ENCODE peak calls at places on chromosomes 3 and 15, in six cellular contexts. I is RWPE2, F is tibial artery, Q is psoas muscle, C is BJ, S is epithelial cell of esophagus. M is an unnamed sample.

GRCh38 chr3:59809750-59810444 is 760.1 kb upstream of the CFAP20DC start:
- DNase-seq in I (no peak), F (no peak), Q (no peak), C (no peak), S (peak), M (no peak)

GRCh38 chr3:38843898-38844297 is 27.9 kb upstream of the SCN10A start:
- DNase-seq in I (no peak), F (no peak), Q (no peak), C (no peak), S (peak), M (peak)

GRCh38 chr3:126205717-126206655 is 25.6 kb upstream of the ALDH1L1 start:
- DNase-seq in I (no peak), F (peak), Q (no peak), C (no peak), S (no peak), M (no peak)

GRCh38 chr15:52288986-52289385 is 6.6 kb downstream of the MYO5C start:
- DNase-seq in I (no peak), F (no peak), Q (no peak), C (no peak), S (no peak), M (no peak)

GRCh38 chr3:48428863-48429415 is 947 bp downstream of the PLXNB1 start:
- DNase-seq in I (peak), F (peak), Q (peak), C (no peak), S (no peak), M (peak)

GRCh38 chr3:40324621-40325020 is 15.1 kb downstream of the EIF1B start:
- DNase-seq in I (no peak), F (no peak), Q (no peak), C (no peak), S (no peak), M (no peak)

GRCh38 chr3:51198476-51198875 is 186.6 kb upstream of the MANF start:
- DNase-seq in I (no peak), F (no peak), Q (no peak), C (no peak), S (no peak), M (no peak)

GRCh38 chr3:127836004-127836882 is 13.9 kb upstream of the MGLL start:
- DNase-seq in I (no peak), F (no peak), Q (no peak), C (no peak), S (no peak), M (no peak)

GRCh38 chr3:145767909-145768308 is 393.1 kb downstream of the PLOD2 start:
- DNase-seq in I (no peak), F (no peak), Q (no peak), C (no peak), S (peak), M (no peak)

GRCh38 chr3:114274929-114275328 is 18.9 kb upstream of the TIGIT start:
- DNase-seq in I (no peak), F (no peak), Q (no peak), C (no peak), S (peak), M (no peak)

GRCh38 chr3:195612075-195612800 is 28.5 kb upstream of the APOD start:
- DNase-seq in I (peak), F (peak), Q (peak), C (peak), S (peak), M (no peak)

GRCh38 chr15:98668566-98669308 is 20.4 kb downstream of the IGF1R start:
- DNase-seq in I (no peak), F (no peak), Q (no peak), C (no peak), S (peak), M (no peak)

GRCh38 chr3:72722930-72723726 is 125.1 kb downstream of the SHQ1 start:
- DNase-seq in I (no peak), F (no peak), Q (no peak), C (peak), S (peak), M (peak)

GRCh38 chr15:36791849-36792618 is 212.6 kb downstream of the CDIN1 start:
- DNase-seq in I (no peak), F (no peak), Q (peak), C (no peak), S (no peak), M (no peak)

GRCh38 chr15:40257656-40258450 is 19.0 kb downstream of the PAK6 start:
- DNase-seq in I (no peak), F (no peak), Q (no peak), C (no peak), S (no peak), M (no peak)

GRCh38 chr15:73333001-73333400 is 35.8 kb downstream of the HCN4 start:
- DNase-seq in I (peak), F (no peak), Q (no peak), C (no peak), S (no peak), M (no peak)

GRCh38 chr3:111156506-111156905 is 84.9 kb downstream of the NECTIN3 start:
- DNase-seq in I (no peak), F (no peak), Q (no peak), C (no peak), S (no peak), M (no peak)

GRCh38 chr3:195230244-195230643 is 40.7 kb downstream of the XXYLT1 start:
- DNase-seq in I (no peak), F (no peak), Q (no peak), C (no peak), S (no peak), M (no peak)

GRCh38 chr15:55627730-55628368 is 39.7 kb upstream of the PYGO1 start:
- DNase-seq in I (peak), F (no peak), Q (peak), C (peak), S (peak), M (peak)

GRCh38 chr15:84961114-84961452 is 20.6 kb upstream of the PDE8A start:
- DNase-seq in I (no peak), F (no peak), Q (no peak), C (no peak), S (peak), M (no peak)

GRCh38 chr3:36403661-36404060 is 23.4 kb downstream of the STAC start:
- DNase-seq in I (no peak), F (no peak), Q (no peak), C (no peak), S (peak), M (no peak)

GRCh38 chr3:192481638-192482037 is 245.7 kb downstream of the FGF12 start:
- DNase-seq in I (no peak), F (no peak), Q (no peak), C (no peak), S (peak), M (no peak)

GRCh38 chr3:149371001-149371722 is 6.3 kb downstream of the TM4SF1 start:
- DNase-seq in I (no peak), F (no peak), Q (no peak), C (no peak), S (peak), M (no peak)

GRCh38 chr3:150038830-150039229 is 68.1 kb upstream of the PFN2 start:
- DNase-seq in I (no peak), F (no peak), Q (no peak), C (no peak), S (no peak), M (no peak)

GRCh38 chr3:24829632-24830229 is 335.1 kb upstream of the THRB start:
- DNase-seq in I (no peak), F (no peak), Q (peak), C (no peak), S (peak), M (peak)

GRCh38 chr3:24830230-24831152 is 335.8 kb upstream of the THRB start:
- DNase-seq in I (no peak), F (peak), Q (peak), C (no peak), S (peak), M (peak)

GRCh38 chr3:24832878-24833277 is 338.2 kb upstream of the THRB start:
- DNase-seq in I (no peak), F (no peak), Q (no peak), C (no peak), S (peak), M (no peak)

GRCh38 chr3:24834442-24834841 is 339.8 kb upstream of the THRB start:
- DNase-seq in I (no peak), F (no peak), Q (no peak), C (no peak), S (no peak), M (no peak)

DNA sequence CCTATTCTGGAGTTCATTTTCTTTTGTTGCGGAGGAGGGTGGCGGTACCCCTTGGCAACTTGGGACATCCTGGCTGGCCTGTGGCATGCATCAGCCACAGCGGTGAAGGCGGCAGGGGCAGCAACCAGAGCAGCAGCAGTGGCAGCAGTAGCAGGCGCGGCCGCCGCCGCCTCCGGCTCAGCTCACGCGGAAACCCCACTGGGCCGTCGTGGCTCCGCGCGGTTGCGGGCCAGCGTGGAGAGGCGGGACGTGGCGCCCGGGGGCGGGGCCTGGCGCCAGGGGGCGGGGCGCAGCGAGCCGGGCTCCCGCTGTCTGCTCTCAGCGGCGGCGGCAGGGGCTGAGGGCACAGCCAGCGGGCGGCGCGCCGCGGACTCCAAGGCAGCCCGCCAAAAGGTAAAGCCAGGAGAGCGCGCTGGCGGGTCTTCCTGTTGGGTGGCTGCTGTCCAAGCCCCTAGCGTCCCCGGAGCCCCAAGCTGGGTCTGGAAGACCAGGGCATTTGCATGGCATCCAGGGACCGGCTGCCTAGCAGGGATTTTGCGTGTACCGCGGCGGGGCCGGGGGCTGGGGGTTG is 334.4 kb upstream of the THRB start:
- DNase-seq in I (no peak), F (no peak), Q (peak), C (no peak), S (peak), M (peak)
- TF ChIP-seq CTCF in I (no peak), F (no peak), Q (no peak), C (no peak), S (no peak), M (no peak)

DNA sequence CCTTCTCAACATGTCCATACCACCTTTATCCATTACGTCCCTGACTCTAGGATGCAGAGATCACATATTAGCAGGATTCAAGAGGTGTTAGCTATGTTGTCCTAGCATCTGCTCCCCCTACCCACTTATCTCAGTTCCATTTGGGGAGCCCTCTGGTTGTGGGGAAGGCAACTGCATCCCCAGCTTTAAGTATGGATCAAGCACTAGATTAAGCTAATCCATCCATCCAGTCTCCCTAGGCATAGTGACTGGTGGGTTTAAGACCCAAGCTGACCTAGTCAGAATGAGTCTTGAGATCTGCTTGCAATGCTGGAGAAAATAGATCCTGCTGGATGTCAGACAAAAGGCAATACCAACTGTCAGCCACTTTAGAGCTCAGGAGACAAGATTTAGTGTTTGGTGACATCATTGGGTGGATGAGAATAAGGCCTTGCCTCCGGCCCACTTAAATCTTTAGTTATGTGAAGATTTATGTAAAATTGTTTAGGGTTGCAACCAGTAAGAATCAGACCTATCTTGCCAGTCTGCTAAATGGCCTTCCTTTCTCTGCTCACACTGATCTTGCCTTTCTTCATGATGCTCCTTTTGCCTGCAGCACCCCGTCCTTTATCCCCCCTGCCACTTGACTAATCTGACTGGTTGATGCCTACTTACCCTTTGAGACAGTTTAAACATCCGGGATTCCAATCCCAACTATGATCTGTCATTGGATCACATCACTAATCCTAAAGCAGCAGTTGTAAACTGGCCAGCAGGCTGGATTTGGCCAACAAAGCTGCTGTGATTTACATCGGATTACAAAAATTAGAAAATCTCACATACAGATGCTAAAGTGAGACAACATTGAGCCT is 2.1 kb upstream of the ISY1 start:
- DNase-seq in I (no peak), F (no peak), Q (no peak), C (no peak), S (no peak), M (peak)
- TF ChIP-seq CTCF in I (no peak), F (no peak), Q (no peak), C (peak), S (peak), M (peak)

GRCh38 chr3:9224490-9224889 is 25.0 kb downstream of the SRGAP3 start:
- DNase-seq in I (no peak), F (no peak), Q (no peak), C (no peak), S (peak), M (no peak)
- TF ChIP-seq CTCF in I (no peak), F (no peak), Q (no peak), C (no peak), S (no peak), M (no peak)

GRCh38 chr15:59688888-59689625 is at the start of gene BNIP2:
- DNase-seq in I (peak), F (peak), Q (peak), C (peak), S (peak), M (peak)
- TF ChIP-seq CTCF in I (no peak), F (no peak), Q (no peak), C (no peak), S (peak), M (no peak)

GRCh38 chr15:33086500-33087141 is 107.9 kb downstream of the FMN1 start:
- DNase-seq in I (no peak), F (no peak), Q (no peak), C (peak), S (peak), M (no peak)
- TF ChIP-seq CTCF in I (peak), F (no peak), Q (peak), C (peak), S (peak), M (no peak)

GRCh38 chr15:45891766-45892165 is 256.9 kb downstream of the SQOR start:
- DNase-seq in I (no peak), F (peak), Q (peak), C (peak), S (no peak), M (no peak)

GRCh38 chr15:45884289-45884688 is 249.5 kb downstream of the SQOR start:
- DNase-seq in I (no peak), F (no peak), Q (no peak), C (no peak), S (no peak), M (no peak)

GRCh38 chr15:45884755-45885445 is 250.1 kb downstream of the SQOR start:
- DNase-seq in I (no peak), F (no peak), Q (no peak), C (no peak), S (no peak), M (no peak)

GRCh38 chr15:45885801-45886200 is 251.0 kb downstream of the SQOR start:
- DNase-seq in I (peak), F (no peak), Q (peak), C (no peak), S (no peak), M (no peak)
- TF ChIP-seq CTCF in I (no peak), F (no peak), Q (no peak), C (no peak), S (no peak), M (no peak)